ENCODE peak calls at places on chromosomes 6 and 20, in seven cellular contexts. H, F, X, R, E, S and A are unnamed samples. For H3K27me3, the result is how much of the 10 kb centered on the place peaks cover.

GRCh38 chr6:121666809-121667208 is 231.4 kb downstream of the GJA1 start:
- DNase-seq in S (no peak), R (no peak), X (peak), H (no peak), E (no peak), F (no peak), A (no peak)

GRCh38 chr6:151087861-151088598 is 151.7 kb upstream of the AKAP12 start:
- DNase-seq in X (peak), F (no peak), E (no peak), H (no peak), R (no peak), S (no peak), A (no peak)

GRCh38 chr6:150185697-150186096 is 42.9 kb downstream of the PPP1R14C start:
- DNase-seq in R (no peak), F (no peak), H (no peak), X (no peak), E (no peak), S (no peak), A (no peak)

GRCh38 chr20:4661191-4661590 is 60.5 kb upstream of the PRND start:
- DNase-seq in S (no peak), R (no peak), E (no peak), X (no peak), H (no peak), F (no peak), A (no peak)

GRCh38 chr6:42050897-42051653 is 751 bp downstream of the TAF8 start:
- DNase-seq in H (no peak), R (no peak), F (no peak), E (no peak), S (no peak), X (no peak), A (no peak)

GRCh38 chr6:40383348-40384115 is 203.6 kb downstream of the LRFN2 start:
- DNase-seq in X (no peak), F (no peak), S (no peak), E (no peak), R (no peak), H (no peak), A (no peak)

GRCh38 chr6:145508107-145508506 is 227.2 kb downstream of the EPM2A start:
- DNase-seq in E (no peak), R (no peak), H (no peak), X (no peak), F (no peak), S (no peak), A (no peak)

GRCh38 chr20:32438331-32438858 is 80.3 kb downstream of the ASXL1 start:
- DNase-seq in S (no peak), F (no peak), H (no peak), R (no peak), E (no peak), X (no peak), A (no peak)

GRCh38 chr6:83514877-83515466 is 2.6 kb downstream of the PRSS35 start:
- DNase-seq in F (no peak), R (no peak), X (peak), E (peak), S (no peak), H (peak), A (no peak)

GRCh38 chr20:30513050-30513628 is 744.3 kb upstream of the DEFB115 start:
- DNase-seq in H (no peak), S (no peak), X (no peak), F (no peak), E (no peak), R (no peak), A (no peak)

GRCh38 chr6:164034602-164035140 is 620.2 kb downstream of the QKI start:
- DNase-seq in F (no peak), R (no peak), H (no peak), X (no peak), S (no peak), E (no peak), A (no peak)

GRCh38 chr6:35282472-35282871 is 15.1 kb upstream of the DEF6 start:
- DNase-seq in F (no peak), X (no peak), R (no peak), E (no peak), H (no peak), S (no peak), A (no peak)

GRCh38 chr6:12459945-12460800 is 170.0 kb downstream of the EDN1 start:
- DNase-seq in F (no peak), X (no peak), E (no peak), S (no peak), R (no peak), H (no peak), A (no peak)

GRCh38 chr6:100701728-100702127 is 179.4 kb downstream of the ASCC3 start:
- DNase-seq in R (no peak), F (no peak), H (no peak), E (no peak), X (no peak), S (no peak), A (no peak)

GRCh38 chr20:59831901-59832240 is 101.6 kb downstream of the SYCP2 start:
- DNase-seq in S (no peak), F (no peak), R (no peak), E (no peak), X (no peak), H (no peak), A (no peak)

GRCh38 chr6:12313992-12314589 is 23.9 kb downstream of the EDN1 start:
- DNase-seq in F (peak), X (no peak), H (no peak), S (no peak), E (no peak), R (no peak), A (no peak)

GRCh38 chr6:134482585-134483346 is 164.9 kb upstream of the SGK1 start:
- DNase-seq in S (peak), X (peak), F (no peak), R (no peak), H (no peak), E (no peak), A (no peak)

GRCh38 chr6:44052419-44053011 is 74.7 kb downstream of the MRPL14 start:
- DNase-seq in X (no peak), E (peak), R (no peak), F (no peak), S (peak), H (peak), A (no peak)

GRCh38 chr6:68777956-68778355 is 142.9 kb downstream of the ADGRB3 start:
- DNase-seq in S (no peak), X (peak), F (no peak), E (no peak), R (no peak), H (peak), A (no peak)

GRCh38 chr20:63042448-63043071 is 35.8 kb upstream of the BHLHE23 start:
- DNase-seq in R (no peak), X (no peak), H (peak), S (peak), E (no peak), F (no peak), A (no peak)

GRCh38 chr6:31083742-31084354 is 28.5 kb downstream of the C6orf15 start:
- DNase-seq in E (peak), S (no peak), F (peak), R (no peak), H (peak), X (peak), A (no peak)

GRCh38 chr20:59805786-59806577 is 127.5 kb downstream of the SYCP2 start:
- DNase-seq in S (no peak), X (no peak), E (no peak), F (peak), R (no peak), H (no peak), A (no peak)

GRCh38 chr6:2449572-2449940 is 204.2 kb upstream of the GMDS start:
- DNase-seq in F (no peak), S (no peak), R (no peak), H (no peak), X (no peak), E (no peak), A (no peak)

DNA sequence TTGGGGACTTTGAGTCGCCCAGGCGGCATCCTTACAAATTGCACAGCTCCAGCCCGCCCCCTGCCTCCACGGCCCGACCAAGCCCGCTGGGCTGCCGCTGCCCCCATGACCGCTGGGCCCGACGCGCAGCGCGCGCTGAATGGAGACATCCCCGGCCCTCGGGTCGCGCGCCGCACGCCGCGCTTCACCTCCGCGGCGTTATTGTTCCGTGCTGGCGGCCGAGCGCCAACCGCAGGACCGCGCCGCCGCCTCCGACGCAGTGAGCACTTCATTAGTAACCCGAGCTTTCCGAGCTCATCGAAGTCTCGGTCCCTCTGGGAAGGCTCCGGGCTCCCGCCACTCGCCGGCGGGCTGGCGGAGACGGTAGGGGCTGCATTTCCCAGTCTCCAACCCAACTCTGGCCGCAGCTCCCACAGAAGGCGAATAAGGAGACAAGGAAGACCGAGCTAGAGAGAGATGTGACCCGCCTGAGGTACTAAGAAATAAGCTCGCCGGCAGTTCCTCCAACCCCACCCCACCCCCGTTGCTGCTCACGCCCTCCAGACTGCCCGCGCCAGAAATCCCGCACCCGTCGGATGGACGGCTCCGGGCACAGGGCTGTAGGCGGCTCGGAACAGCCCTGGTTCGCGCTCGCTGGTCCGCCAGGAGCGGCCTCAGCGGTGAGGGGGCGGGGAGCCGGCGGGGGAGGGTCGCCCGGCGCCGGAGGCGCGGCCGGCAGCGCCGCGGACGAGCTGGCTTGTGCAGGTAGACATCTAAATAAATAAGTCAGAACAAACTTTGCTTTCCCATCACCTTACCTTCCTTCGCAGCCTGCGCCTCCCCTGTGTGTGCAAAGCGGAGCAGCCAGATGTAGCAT is 683 bp downstream of the EPHA7 start:
- DNase-seq in S (peak), F (no peak), X (peak), E (peak), H (peak), R (no peak), A (no peak)
- TF ChIP-seq CTCF in S (no peak), F (no peak), X (no peak), E (peak), H (no peak), R (no peak), A (no peak)

DNA sequence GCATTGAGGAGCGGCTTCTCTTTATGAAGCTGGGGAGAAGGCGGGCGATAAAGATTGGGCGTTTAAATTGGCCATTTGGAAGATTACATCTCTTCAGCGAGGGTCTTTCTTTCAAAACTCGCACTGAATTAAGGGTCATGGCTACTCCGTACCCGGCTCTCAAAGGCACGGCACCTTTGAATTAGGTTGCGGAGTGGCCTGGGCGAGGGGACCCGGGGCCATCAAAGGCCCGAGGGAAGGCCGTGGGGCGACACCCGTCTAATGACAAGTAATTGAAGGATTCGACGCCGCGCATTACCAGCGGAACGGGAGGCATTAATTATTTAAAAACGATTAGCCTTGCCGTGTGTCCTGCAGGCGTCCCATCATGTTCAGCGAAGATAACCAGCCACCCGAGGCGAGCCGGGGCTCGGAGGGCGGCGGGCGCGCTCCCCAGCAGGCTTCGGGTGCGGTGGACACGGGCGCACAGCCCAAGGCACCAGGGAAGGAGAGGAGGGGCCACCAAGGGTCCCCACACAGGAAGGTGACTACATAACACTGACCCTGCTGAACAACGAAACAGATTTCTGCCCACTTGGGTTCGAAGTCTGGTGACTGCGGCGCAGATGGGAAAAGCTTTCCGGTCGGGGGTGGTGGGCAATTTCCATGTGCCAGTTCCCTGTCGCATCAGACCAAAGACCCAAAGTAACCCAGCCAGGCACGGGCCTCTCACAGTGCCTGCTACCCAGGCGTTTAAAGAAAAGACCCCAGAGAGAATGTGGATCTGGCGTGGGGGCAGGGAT is 7.4 kb downstream of the FOXA2 start:
- DNase-seq in X (no peak), F (no peak), R (no peak), H (no peak), S (no peak), E (peak), A (no peak)
- H3K4me3 ChIP-seq in X (no peak), F (peak), R (no peak), H (no peak), S (peak), E (no peak), A (no peak)

GRCh38 chr20:36298061-36298460 is 8.1 kb upstream of the DLGAP4 start:
- DNase-seq in S (no peak), H (no peak), F (no peak), X (no peak), R (no peak), E (no peak), A (no peak)

GRCh38 chr20:36297656-36298055 is 8.5 kb upstream of the DLGAP4 start:
- DNase-seq in R (no peak), S (no peak), F (no peak), X (no peak), E (no peak), H (no peak), A (no peak)

GRCh38 chr20:36299459-36299858 is 6.7 kb upstream of the DLGAP4 start:
- DNase-seq in E (no peak), H (no peak), F (no peak), R (no peak), S (no peak), X (no peak), A (no peak)

GRCh38 chr20:36301359-36302119 is 4.6 kb upstream of the DLGAP4 start:
- DNase-seq in F (no peak), R (no peak), S (no peak), X (no peak), H (no peak), E (no peak), A (no peak)

GRCh38 chr20:36298795-36299339 is 7.3 kb upstream of the DLGAP4 start:
- DNase-seq in X (no peak), E (no peak), R (no peak), H (no peak), S (no peak), F (no peak), A (no peak)
- H3K27me3 ChIP-seq in X (half or more), E (under half), R (under half), H (under half), S (under half), F (under half), A (under half)

GRCh38 chr6:127608554-127609270 is 31.7 kb downstream of the C6orf58 start:
- DNase-seq in X (no peak), E (no peak), R (no peak), H (no peak), S (no peak), F (no peak), A (no peak)

GRCh38 chr6:127606131-127606562 is 29.2 kb downstream of the C6orf58 start:
- DNase-seq in S (no peak), E (peak), F (no peak), X (no peak), H (peak), R (no peak), A (no peak)
- TF ChIP-seq CTCF in S (no peak), E (peak), F (no peak), X (no peak), H (peak), R (no peak), A (no peak)